ENCODE peak calls at places on chromosomes 16 and 17, in six cellular contexts. O is PC-3; P is stimulated activated CD4-positive, alpha-beta T cell treated with anti-CD3 and anti-CD28 coated beads, Interleukin-2, amount 100 ng/mL, for 4 hours; F is CD4-positive, alpha-beta T cell; H is stimulated activated CD8-positive, alpha-beta memory T cell treated with anti-CD3 and anti-CD28 coated beads, Interleukin-4, amount 100 ng/mL, for 4 hours; Z is Calu3. M is an unnamed sample.

GRCh38 chr17:1726626-1727257 is 2.2 kb downstream of the WDR81 start:
- DNase-seq in Z (no peak), O (no peak), P (no peak), F (no peak), H (no peak), M (no peak)

GRCh38 chr16:64648282-64648681 is 473.6 kb downstream of the CDH11 start:
- DNase-seq in Z (no peak), H (no peak), F (no peak), P (no peak), O (no peak), M (no peak)

GRCh38 chr17:1521067-1521466 is 4.7 kb upstream of the INPP5K start:
- DNase-seq in P (no peak), F (no peak), O (no peak), Z (no peak), H (no peak), M (no peak)

GRCh38 chr16:16150878-16151152 is 72.5 kb downstream of the ABCC6 start:
- DNase-seq in P (no peak), H (no peak), O (no peak), F (no peak), Z (no peak), M (no peak)

GRCh38 chr17:48352630-48353029 is 77.4 kb downstream of the SKAP1 start:
- DNase-seq in P (peak), Z (no peak), O (peak), F (no peak), H (no peak), M (no peak)

GRCh38 chr17:78996781-78997201 is 12.8 kb downstream of the CANT1 start:
- DNase-seq in H (no peak), P (no peak), O (no peak), F (no peak), Z (no peak), M (no peak)

GRCh38 chr17:17057057-17057551 is 14.8 kb downstream of the MPRIP start:
- DNase-seq in P (no peak), Z (no peak), F (no peak), H (no peak), O (no peak), M (no peak)

GRCh38 chr16:30061195-30061554 is 4.4 kb upstream of the ALDOA start:
- DNase-seq in Z (no peak), O (no peak), H (no peak), P (no peak), F (no peak), M (no peak)

GRCh38 chr16:83730812-83731211 is 77.0 kb upstream of the HSBP1 start:
- DNase-seq in P (no peak), O (no peak), H (no peak), Z (no peak), F (no peak), M (no peak)

GRCh38 chr16:4882261-4882632 is 35.0 kb downstream of the UBN1 start:
- DNase-seq in F (no peak), H (no peak), Z (no peak), O (peak), P (no peak), M (no peak)

GRCh38 chr17:80146121-80147034 is 550 bp downstream of the EIF4A3 start:
- DNase-seq in H (peak), P (no peak), F (peak), Z (no peak), O (peak), M (no peak)

GRCh38 chr17:7382901-7383300 is 2.0 kb downstream of the TNK1 start:
- DNase-seq in P (no peak), Z (no peak), O (no peak), H (no peak), F (no peak), M (no peak)

GRCh38 chr17:7217113-7217987 is 2.3 kb downstream of the DLG4 start:
- DNase-seq in Z (no peak), F (no peak), P (no peak), O (peak), H (no peak), M (no peak)

GRCh38 chr16:74748710-74749073 is 25.9 kb downstream of the FA2H start:
- DNase-seq in F (no peak), O (no peak), H (no peak), P (no peak), Z (no peak), M (no peak)

GRCh38 chr16:529012-529575 is 1.6 kb downstream of the CAPN15 start:
- DNase-seq in P (no peak), F (no peak), H (no peak), O (no peak), Z (no peak), M (no peak)

GRCh38 chr16:67406111-67406593 is 10.1 kb downstream of the ZDHHC1 start:
- DNase-seq in P (no peak), H (no peak), Z (no peak), O (no peak), F (no peak), M (no peak)

GRCh38 chr17:80782536-80783427 is 208.9 kb upstream of the CHMP6 start:
- DNase-seq in Z (no peak), F (peak), O (no peak), H (peak), P (peak), M (no peak)

GRCh38 chr17:50830298-50830697 is 5.1 kb upstream of the WFIKKN2 start:
- DNase-seq in P (no peak), F (no peak), O (no peak), Z (no peak), H (no peak), M (no peak)

GRCh38 chr17:37844158-37844976 is 79.8 kb upstream of the TBC1D3K start:
- DNase-seq in O (peak), Z (peak), H (peak), F (peak), P (peak), M (peak)

GRCh38 chr17:79019631-79020584 is 4.1 kb upstream of the C1QTNF1 start:
- DNase-seq in F (peak), O (peak), Z (peak), P (peak), H (peak), M (peak)

GRCh38 chr17:51091635-51092034 is 29.0 kb downstream of the SPAG9 start:
- DNase-seq in P (no peak), O (no peak), F (no peak), Z (no peak), H (no peak), M (no peak)

GRCh38 chr16:57647136-57647875 is 18.9 kb downstream of the ADGRG1 start:
- DNase-seq in P (no peak), F (no peak), Z (no peak), O (peak), H (no peak), M (no peak)

GRCh38 chr17:41518031-41518430 is 659 bp downstream of the KRT15 start:
- DNase-seq in F (no peak), H (no peak), P (no peak), O (no peak), Z (no peak), M (no peak)

GRCh38 chr16:77273-77806 is 685 bp upstream of the MPG start:
- DNase-seq in F (no peak), O (peak), Z (peak), P (peak), H (no peak), M (peak)

GRCh38 chr16:11229906-11230305 is 26.1 kb downstream of the SOCS1 start:
- DNase-seq in O (peak), H (no peak), F (no peak), Z (peak), P (no peak), M (no peak)

GRCh38 chr17:46003907-46004748 is 5.1 kb downstream of the STH start:
- DNase-seq in O (peak), Z (peak), P (no peak), F (no peak), H (no peak), M (peak)

GRCh38 chr17:46853896-46854444 is 2.6 kb downstream of the WNT9B start:
- DNase-seq in P (no peak), Z (no peak), F (no peak), H (no peak), O (peak), M (no peak)